ENCODE peak calls at places on chromosomes 12 and 14, in six cellular contexts. One of them, this sample, is unnamed.

GRCh38 chr12:114726092-114726710 is 42.2 kb upstream of the TBX3 start:
- DNase-seq in HT1080: no peak
- DNase-seq in EL: no peak
- DNase-seq in caudate nucleus: no peak
- DNase-seq in stimulated activated CD8-positive, alpha-beta memory T cell treated with anti-CD3 and anti-CD28 coated beads, Interleukin-7, amount 100 ng/mL, for 24 hours: no peak
- DNase-seq in ACHN: no peak
- DNase-seq in this sample: no peak

GRCh38 chr12:75613981-75614380 is 102.6 kb upstream of the KRR1 start:
- DNase-seq in ACHN: no peak
- DNase-seq in HT1080: no peak
- DNase-seq in EL: peak
- DNase-seq in stimulated activated CD8-positive, alpha-beta memory T cell treated with anti-CD3 and anti-CD28 coated beads, Interleukin-7, amount 100 ng/mL, for 24 hours: no peak
- DNase-seq in caudate nucleus: no peak
- DNase-seq in this sample: no peak

GRCh38 chr14:77965919-77966435 is 166.1 kb downstream of the ADCK1 start:
- DNase-seq in ACHN: peak
- DNase-seq in caudate nucleus: no peak
- DNase-seq in EL: peak
- DNase-seq in stimulated activated CD8-positive, alpha-beta memory T cell treated with anti-CD3 and anti-CD28 coated beads, Interleukin-7, amount 100 ng/mL, for 24 hours: no peak
- DNase-seq in HT1080: no peak
- DNase-seq in this sample: peak

GRCh38 chr14:55599250-55599879 is 19.4 kb downstream of the KTN1 start:
- DNase-seq in stimulated activated CD8-positive, alpha-beta memory T cell treated with anti-CD3 and anti-CD28 coated beads, Interleukin-7, amount 100 ng/mL, for 24 hours: no peak
- DNase-seq in HT1080: no peak
- DNase-seq in EL: no peak
- DNase-seq in caudate nucleus: no peak
- DNase-seq in ACHN: no peak
- DNase-seq in this sample: peak

GRCh38 chr14:29580763-29581162 is 346.9 kb downstream of the PRKD1 start:
- DNase-seq in caudate nucleus: no peak
- DNase-seq in stimulated activated CD8-positive, alpha-beta memory T cell treated with anti-CD3 and anti-CD28 coated beads, Interleukin-7, amount 100 ng/mL, for 24 hours: no peak
- DNase-seq in EL: no peak
- DNase-seq in ACHN: no peak
- DNase-seq in HT1080: no peak
- DNase-seq in this sample: no peak

GRCh38 chr14:60632777-60633176 is 16.5 kb downstream of the SIX1 start:
- DNase-seq in EL: no peak
- DNase-seq in ACHN: no peak
- DNase-seq in stimulated activated CD8-positive, alpha-beta memory T cell treated with anti-CD3 and anti-CD28 coated beads, Interleukin-7, amount 100 ng/mL, for 24 hours: no peak
- DNase-seq in caudate nucleus: no peak
- DNase-seq in HT1080: peak
- DNase-seq in this sample: no peak

GRCh38 chr14:101125313-101125712 is 221.8 kb upstream of the RTL1 start:
- DNase-seq in stimulated activated CD8-positive, alpha-beta memory T cell treated with anti-CD3 and anti-CD28 coated beads, Interleukin-7, amount 100 ng/mL, for 24 hours: no peak
- DNase-seq in EL: no peak
- DNase-seq in caudate nucleus: no peak
- DNase-seq in HT1080: no peak
- DNase-seq in ACHN: no peak
- DNase-seq in this sample: no peak

GRCh38 chr14:76720382-76720813 is 40.9 kb upstream of the VASH1 start:
- DNase-seq in ACHN: peak
- DNase-seq in caudate nucleus: no peak
- DNase-seq in stimulated activated CD8-positive, alpha-beta memory T cell treated with anti-CD3 and anti-CD28 coated beads, Interleukin-7, amount 100 ng/mL, for 24 hours: no peak
- DNase-seq in HT1080: peak
- DNase-seq in EL: peak
- DNase-seq in this sample: peak

GRCh38 chr14:32708134-32708533 is 230.5 kb upstream of the NPAS3 start:
- DNase-seq in HT1080: no peak
- DNase-seq in EL: no peak
- DNase-seq in stimulated activated CD8-positive, alpha-beta memory T cell treated with anti-CD3 and anti-CD28 coated beads, Interleukin-7, amount 100 ng/mL, for 24 hours: no peak
- DNase-seq in caudate nucleus: no peak
- DNase-seq in ACHN: no peak
- DNase-seq in this sample: no peak

GRCh38 chr12:66279127-66279712 is 23.1 kb upstream of the HELB start:
- DNase-seq in caudate nucleus: no peak
- DNase-seq in HT1080: peak
- DNase-seq in ACHN: peak
- DNase-seq in stimulated activated CD8-positive, alpha-beta memory T cell treated with anti-CD3 and anti-CD28 coated beads, Interleukin-7, amount 100 ng/mL, for 24 hours: no peak
- DNase-seq in EL: no peak
- DNase-seq in this sample: peak

GRCh38 chr14:67764496-67764895 is 51.9 kb downstream of the ZFYVE26 start:
- DNase-seq in HT1080: no peak
- DNase-seq in EL: no peak
- DNase-seq in stimulated activated CD8-positive, alpha-beta memory T cell treated with anti-CD3 and anti-CD28 coated beads, Interleukin-7, amount 100 ng/mL, for 24 hours: no peak
- DNase-seq in caudate nucleus: no peak
- DNase-seq in ACHN: no peak
- DNase-seq in this sample: no peak

GRCh38 chr12:25958254-25959068 is at the start of gene RASSF8:
- DNase-seq in caudate nucleus: no peak
- DNase-seq in stimulated activated CD8-positive, alpha-beta memory T cell treated with anti-CD3 and anti-CD28 coated beads, Interleukin-7, amount 100 ng/mL, for 24 hours: no peak
- DNase-seq in HT1080: no peak
- DNase-seq in ACHN: peak
- DNase-seq in EL: peak
- DNase-seq in this sample: peak

GRCh38 chr14:59695198-59695597 is 118.6 kb upstream of the CCDC175 start:
- DNase-seq in ACHN: no peak
- DNase-seq in EL: no peak
- DNase-seq in HT1080: peak
- DNase-seq in stimulated activated CD8-positive, alpha-beta memory T cell treated with anti-CD3 and anti-CD28 coated beads, Interleukin-7, amount 100 ng/mL, for 24 hours: no peak
- DNase-seq in caudate nucleus: no peak
- DNase-seq in this sample: peak

GRCh38 chr14:24274101-24274543 is 2.7 kb upstream of the RABGGTA start:
- DNase-seq in caudate nucleus: no peak
- DNase-seq in HT1080: peak
- DNase-seq in ACHN: no peak
- DNase-seq in stimulated activated CD8-positive, alpha-beta memory T cell treated with anti-CD3 and anti-CD28 coated beads, Interleukin-7, amount 100 ng/mL, for 24 hours: no peak
- DNase-seq in EL: no peak
- DNase-seq in this sample: peak

GRCh38 chr12:45329238-45329637 is 113.3 kb downstream of the ANO6 start:
- DNase-seq in caudate nucleus: no peak
- DNase-seq in EL: no peak
- DNase-seq in stimulated activated CD8-positive, alpha-beta memory T cell treated with anti-CD3 and anti-CD28 coated beads, Interleukin-7, amount 100 ng/mL, for 24 hours: no peak
- DNase-seq in HT1080: no peak
- DNase-seq in ACHN: no peak
- DNase-seq in this sample: no peak

GRCh38 chr12:130254476-130255276 is 83.0 kb upstream of the PIWIL1 start:
- DNase-seq in caudate nucleus: no peak
- DNase-seq in ACHN: no peak
- DNase-seq in stimulated activated CD8-positive, alpha-beta memory T cell treated with anti-CD3 and anti-CD28 coated beads, Interleukin-7, amount 100 ng/mL, for 24 hours: no peak
- DNase-seq in HT1080: peak
- DNase-seq in EL: no peak
- DNase-seq in this sample: no peak

GRCh38 chr12:124109760-124110159 is 136.7 kb downstream of the ZNF664 start:
- DNase-seq in stimulated activated CD8-positive, alpha-beta memory T cell treated with anti-CD3 and anti-CD28 coated beads, Interleukin-7, amount 100 ng/mL, for 24 hours: no peak
- DNase-seq in EL: peak
- DNase-seq in ACHN: peak
- DNase-seq in caudate nucleus: no peak
- DNase-seq in HT1080: peak
- DNase-seq in this sample: peak

GRCh38 chr14:77615231-77616132 is 955 bp downstream of the SPTLC2 start:
- DNase-seq in stimulated activated CD8-positive, alpha-beta memory T cell treated with anti-CD3 and anti-CD28 coated beads, Interleukin-7, amount 100 ng/mL, for 24 hours: no peak
- DNase-seq in HT1080: peak
- DNase-seq in EL: peak
- DNase-seq in ACHN: peak
- DNase-seq in caudate nucleus: no peak
- DNase-seq in this sample: no peak

GRCh38 chr14:56805201-56805991 is 4.9 kb downstream of the OTX2 start:
- DNase-seq in HT1080: no peak
- DNase-seq in caudate nucleus: no peak
- DNase-seq in stimulated activated CD8-positive, alpha-beta memory T cell treated with anti-CD3 and anti-CD28 coated beads, Interleukin-7, amount 100 ng/mL, for 24 hours: no peak
- DNase-seq in EL: no peak
- DNase-seq in ACHN: no peak
- DNase-seq in this sample: no peak

GRCh38 chr14:37143500-37143874 is 28.9 kb downstream of the SLC25A21 start:
- DNase-seq in caudate nucleus: no peak
- DNase-seq in stimulated activated CD8-positive, alpha-beta memory T cell treated with anti-CD3 and anti-CD28 coated beads, Interleukin-7, amount 100 ng/mL, for 24 hours: no peak
- DNase-seq in ACHN: no peak
- DNase-seq in HT1080: no peak
- DNase-seq in EL: no peak
- DNase-seq in this sample: no peak

GRCh38 chr14:71855399-71856036 is 76.7 kb upstream of the RGS6 start:
- DNase-seq in HT1080: peak
- DNase-seq in stimulated activated CD8-positive, alpha-beta memory T cell treated with anti-CD3 and anti-CD28 coated beads, Interleukin-7, amount 100 ng/mL, for 24 hours: peak
- DNase-seq in ACHN: peak
- DNase-seq in EL: peak
- DNase-seq in caudate nucleus: no peak
- DNase-seq in this sample: peak

GRCh38 chr12:132641811-132642650 is 23.5 kb downstream of the P2RX2 start:
- DNase-seq in caudate nucleus: no peak
- DNase-seq in EL: no peak
- DNase-seq in ACHN: no peak
- DNase-seq in HT1080: no peak
- DNase-seq in stimulated activated CD8-positive, alpha-beta memory T cell treated with anti-CD3 and anti-CD28 coated beads, Interleukin-7, amount 100 ng/mL, for 24 hours: no peak
- DNase-seq in this sample: no peak

GRCh38 chr12:20264608-20265114 is 103.7 kb upstream of the PDE3A start:
- DNase-seq in stimulated activated CD8-positive, alpha-beta memory T cell treated with anti-CD3 and anti-CD28 coated beads, Interleukin-7, amount 100 ng/mL, for 24 hours: no peak
- DNase-seq in HT1080: peak
- DNase-seq in caudate nucleus: no peak
- DNase-seq in EL: peak
- DNase-seq in ACHN: no peak
- DNase-seq in this sample: no peak

GRCh38 chr14:38125484-38125912 is 82.2 kb upstream of the SSTR1 start:
- DNase-seq in EL: no peak
- DNase-seq in HT1080: no peak
- DNase-seq in stimulated activated CD8-positive, alpha-beta memory T cell treated with anti-CD3 and anti-CD28 coated beads, Interleukin-7, amount 100 ng/mL, for 24 hours: no peak
- DNase-seq in caudate nucleus: no peak
- DNase-seq in ACHN: no peak
- DNase-seq in this sample: no peak

GRCh38 chr12:95118138-95118787 is 44.8 kb upstream of the NR2C1 start:
- DNase-seq in ACHN: peak
- DNase-seq in stimulated activated CD8-positive, alpha-beta memory T cell treated with anti-CD3 and anti-CD28 coated beads, Interleukin-7, amount 100 ng/mL, for 24 hours: no peak
- DNase-seq in HT1080: peak
- DNase-seq in caudate nucleus: no peak
- DNase-seq in EL: peak
- DNase-seq in this sample: peak

GRCh38 chr12:51334774-51335173 is 10.8 kb upstream of the BIN2 start:
- DNase-seq in EL: no peak
- DNase-seq in ACHN: no peak
- DNase-seq in stimulated activated CD8-positive, alpha-beta memory T cell treated with anti-CD3 and anti-CD28 coated beads, Interleukin-7, amount 100 ng/mL, for 24 hours: no peak
- DNase-seq in HT1080: peak
- DNase-seq in caudate nucleus: no peak
- DNase-seq in this sample: no peak

GRCh38 chr12:93163260-93164036 is 214.3 kb upstream of the NUDT4 start:
- DNase-seq in caudate nucleus: no peak
- DNase-seq in ACHN: no peak
- DNase-seq in stimulated activated CD8-positive, alpha-beta memory T cell treated with anti-CD3 and anti-CD28 coated beads, Interleukin-7, amount 100 ng/mL, for 24 hours: no peak
- DNase-seq in HT1080: no peak
- DNase-seq in EL: peak
- DNase-seq in this sample: no peak

GRCh38 chr12:38175538-38175937 is 141.0 kb upstream of the ALG10B start:
- DNase-seq in stimulated activated CD8-positive, alpha-beta memory T cell treated with anti-CD3 and anti-CD28 coated beads, Interleukin-7, amount 100 ng/mL, for 24 hours: no peak
- DNase-seq in EL: no peak
- DNase-seq in HT1080: peak
- DNase-seq in ACHN: peak
- DNase-seq in caudate nucleus: no peak
- DNase-seq in this sample: peak

GRCh38 chr12:48351022-48351708 is 446 bp upstream of the ZNF641 start:
- DNase-seq in EL: peak
- DNase-seq in ACHN: peak
- DNase-seq in stimulated activated CD8-positive, alpha-beta memory T cell treated with anti-CD3 and anti-CD28 coated beads, Interleukin-7, amount 100 ng/mL, for 24 hours: no peak
- DNase-seq in HT1080: peak
- DNase-seq in caudate nucleus: peak
- DNase-seq in this sample: peak

GRCh38 chr12:47221256-47222023 is 141.7 kb upstream of the AMIGO2 start:
- DNase-seq in caudate nucleus: no peak
- DNase-seq in ACHN: no peak
- DNase-seq in EL: no peak
- DNase-seq in HT1080: no peak
- DNase-seq in stimulated activated CD8-positive, alpha-beta memory T cell treated with anti-CD3 and anti-CD28 coated beads, Interleukin-7, amount 100 ng/mL, for 24 hours: no peak
- DNase-seq in this sample: no peak

GRCh38 chr12:9244894-9245293 is 36.7 kb upstream of the PZP start:
- DNase-seq in ACHN: no peak
- DNase-seq in caudate nucleus: no peak
- DNase-seq in EL: no peak
- DNase-seq in HT1080: peak
- DNase-seq in stimulated activated CD8-positive, alpha-beta memory T cell treated with anti-CD3 and anti-CD28 coated beads, Interleukin-7, amount 100 ng/mL, for 24 hours: peak
- DNase-seq in this sample: no peak

GRCh38 chr12:65335021-65335714 is 56.7 kb downstream of the MSRB3 start:
- DNase-seq in HT1080: peak
- DNase-seq in ACHN: peak
- DNase-seq in EL: peak
- DNase-seq in caudate nucleus: no peak
- DNase-seq in stimulated activated CD8-positive, alpha-beta memory T cell treated with anti-CD3 and anti-CD28 coated beads, Interleukin-7, amount 100 ng/mL, for 24 hours: no peak
- DNase-seq in this sample: peak

GRCh38 chr12:123445388-123446344 is 9.2 kb upstream of the RILPL2 start:
- DNase-seq in HT1080: no peak
- DNase-seq in caudate nucleus: no peak
- DNase-seq in EL: peak
- DNase-seq in ACHN: no peak
- DNase-seq in stimulated activated CD8-positive, alpha-beta memory T cell treated with anti-CD3 and anti-CD28 coated beads, Interleukin-7, amount 100 ng/mL, for 24 hours: no peak
- DNase-seq in this sample: no peak

GRCh38 chr12:23361971-23362370 is 587.5 kb downstream of the SOX5 start:
- DNase-seq in HT1080: no peak
- DNase-seq in EL: no peak
- DNase-seq in stimulated activated CD8-positive, alpha-beta memory T cell treated with anti-CD3 and anti-CD28 coated beads, Interleukin-7, amount 100 ng/mL, for 24 hours: no peak
- DNase-seq in caudate nucleus: no peak
- DNase-seq in ACHN: no peak
- DNase-seq in this sample: no peak

GRCh38 chr12:125162489-125163028 is 97.3 kb downstream of the AACS start:
- DNase-seq in caudate nucleus: no peak
- DNase-seq in ACHN: no peak
- DNase-seq in EL: no peak
- DNase-seq in stimulated activated CD8-positive, alpha-beta memory T cell treated with anti-CD3 and anti-CD28 coated beads, Interleukin-7, amount 100 ng/mL, for 24 hours: no peak
- DNase-seq in HT1080: no peak
- DNase-seq in this sample: no peak

GRCh38 chr12:34346372-34347034 is 324.2 kb downstream of the ALG10 start:
- DNase-seq in caudate nucleus: no peak
- DNase-seq in EL: no peak
- DNase-seq in HT1080: no peak
- DNase-seq in stimulated activated CD8-positive, alpha-beta memory T cell treated with anti-CD3 and anti-CD28 coated beads, Interleukin-7, amount 100 ng/mL, for 24 hours: no peak
- DNase-seq in ACHN: no peak
- DNase-seq in this sample: no peak

GRCh38 chr14:31421200-31421599 is 850 bp upstream of the HEATR5A start:
- DNase-seq in HT1080: no peak
- DNase-seq in caudate nucleus: no peak
- DNase-seq in ACHN: no peak
- DNase-seq in stimulated activated CD8-positive, alpha-beta memory T cell treated with anti-CD3 and anti-CD28 coated beads, Interleukin-7, amount 100 ng/mL, for 24 hours: no peak
- DNase-seq in EL: no peak
- DNase-seq in this sample: no peak

This sample was measured in RWPE1.